ENCODE peak calls at places on chromosomes 2 and 18, in four cellular contexts. T, Q, B and W are unnamed samples.

GRCh38 chr2:74205586-74205985 is 7.2 kb downstream of the MTHFD2 start:
- DNase-seq in T (peak), Q (no peak), B (no peak), W (no peak)

GRCh38 chr2:161379740-161380139 is 36.4 kb upstream of the TBR1 start:
- DNase-seq in Q (no peak), T (no peak), B (no peak), W (no peak)

GRCh38 chr2:102478686-102479470 is 5.9 kb downstream of the SLC9A4 start:
- DNase-seq in B (no peak), T (peak), Q (no peak), W (peak)

GRCh38 chr2:230739961-230740360 is 27.3 kb downstream of the CAB39 start:
- DNase-seq in T (no peak), Q (no peak), B (no peak), W (no peak)

GRCh38 chr2:100125641-100126040 is 16.7 kb downstream of the AFF3 start:
- DNase-seq in B (no peak), Q (no peak), T (no peak), W (peak)

GRCh38 chr18:22609642-22610041 is 191.9 kb upstream of the CTAGE1 start:
- DNase-seq in T (no peak), B (no peak), Q (peak), W (peak)

GRCh38 chr2:212939777-212940531 is 211.5 kb downstream of the IKZF2 start:
- DNase-seq in B (no peak), T (no peak), Q (peak), W (peak)

GRCh38 chr18:78805840-78806239 is 173.8 kb upstream of the SALL3 start:
- DNase-seq in B (no peak), T (no peak), Q (no peak), W (no peak)

GRCh38 chr18:10739152-10739551 is 213.3 kb downstream of the NAPG start:
- DNase-seq in B (no peak), T (no peak), Q (no peak), W (no peak)

GRCh38 chr2:231123362-231123898 is 1.4 kb downstream of the HTR2B start:
- DNase-seq in T (no peak), B (peak), Q (peak), W (peak)

GRCh38 chr2:27638709-27639108 is 9.9 kb downstream of the GPN1 start:
- DNase-seq in Q (no peak), T (no peak), B (no peak), W (no peak)

GRCh38 chr18:9575558-9575957 is 38.8 kb downstream of the PPP4R1 start:
- DNase-seq in B (no peak), T (peak), Q (peak), W (peak)

GRCh38 chr2:241511091-241511741 is 2.8 kb upstream of the STK25 start:
- DNase-seq in Q (no peak), B (no peak), T (no peak), W (no peak)

GRCh38 chr2:22406625-22407024 is 978.4 kb upstream of the KLHL29 start:
- DNase-seq in B (no peak), T (no peak), Q (no peak), W (no peak)

GRCh38 chr2:207008105-207008990 is 69.0 kb downstream of the CPO start:
- DNase-seq in B (no peak), T (no peak), Q (no peak), W (peak)

GRCh38 chr2:236946871-236947270 is 138.8 kb upstream of the COPS8 start:
- DNase-seq in Q (no peak), T (no peak), B (no peak), W (no peak)

GRCh38 chr18:13568443-13569392 is 157.6 kb downstream of the FAM210A start:
- DNase-seq in B (peak), Q (peak), T (no peak), W (no peak)

GRCh38 chr2:127698553-127699355 is 2.5 kb upstream of the SFT2D3 start:
- DNase-seq in T (no peak), B (no peak), Q (no peak), W (no peak)

GRCh38 chr2:234911271-234911670 is 40.5 kb upstream of the SH3BP4 start:
- DNase-seq in B (no peak), T (no peak), Q (no peak), W (no peak)

GRCh38 chr2:88452980-88453582 is 588 bp upstream of the FOXI3 start:
- DNase-seq in T (no peak), B (no peak), Q (no peak), W (peak)

GRCh38 chr18:48408727-48409590 is at the start of gene ZBTB7C:
- DNase-seq in T (no peak), B (no peak), Q (no peak), W (peak)

GRCh38 chr2:125564471-125564870 is 1091.5 kb upstream of the GYPC start:
- DNase-seq in Q (no peak), T (no peak), B (no peak), W (peak)

GRCh38 chr2:197215988-197216979 is 94.3 kb downstream of the ANKRD44 start:
- DNase-seq in B (peak), Q (no peak), T (no peak), W (no peak)

GRCh38 chr2:151472966-151473365 is 63.3 kb downstream of the RIF1 start:
- DNase-seq in Q (no peak), T (no peak), B (no peak), W (no peak)

GRCh38 chr2:24943427-24943826 is 23.4 kb upstream of the ADCY3 start:
- DNase-seq in B (no peak), T (no peak), Q (no peak), W (no peak)

GRCh38 chr2:70388128-70388527 is 86.3 kb upstream of the FAM136A start:
- DNase-seq in T (no peak), B (no peak), Q (no peak), W (no peak)

GRCh38 chr2:239464166-239465016 is 63.6 kb upstream of the HDAC4 start:
- DNase-seq in T (no peak), Q (no peak), B (no peak), W (no peak)

GRCh38 chr2:234251326-234252271 is 201.1 kb downstream of the SPP2 start:
- DNase-seq in B (no peak), T (no peak), Q (peak), W (no peak)

GRCh38 chr2:217481577-217481976 is 521.2 kb downstream of the TNS1 start:
- DNase-seq in Q (no peak), T (no peak), B (no peak), W (no peak)

GRCh38 chr2:179793238-179793637 is 68.2 kb downstream of the ZNF385B start:
- DNase-seq in Q (no peak), B (no peak), T (peak), W (no peak)

GRCh38 chr2:116952254-116952653 is 862.2 kb upstream of the DDX18 start:
- DNase-seq in B (no peak), T (no peak), Q (no peak), W (peak)

GRCh38 chr2:157364257-157364974 is 38.8 kb upstream of the ERMN start:
- DNase-seq in B (peak), Q (no peak), T (no peak), W (no peak)

GRCh38 chr2:269356-270030 is 4.7 kb downstream of the ACP1 start:
- DNase-seq in Q (no peak), T (no peak), B (no peak), W (no peak)

GRCh38 chr2:36371070-36371962 is 15.7 kb downstream of the CRIM1 start:
- DNase-seq in Q (peak), B (no peak), T (no peak), W (no peak)

GRCh38 chr2:102294802-102295489 is 16.4 kb upstream of the IL1RL1 start:
- DNase-seq in T (no peak), Q (no peak), B (no peak), W (no peak)

GRCh38 chr2:70190086-70190412 is 770 bp downstream of the C2orf42 start:
- DNase-seq in Q (no peak), T (peak), B (no peak), W (peak)

GRCh38 chr2:219514196-219514761 is at the start of gene ASIC4:
- DNase-seq in Q (no peak), B (no peak), T (peak), W (peak)

GRCh38 chr2:88201811-88202169 is 31.6 kb downstream of the THNSL2 start:
- DNase-seq in T (no peak), Q (no peak), B (no peak), W (peak)

GRCh38 chr2:232292395-232293154 is 86.0 kb upstream of the ALPP start:
- DNase-seq in Q (peak), B (no peak), T (peak), W (peak)

GRCh38 chr2:190407662-190408537 is at the start of gene MFSD6:
- DNase-seq in Q (no peak), B (no peak), T (peak), W (peak)
- TF ChIP-seq EZH2 in Q (peak), B (no peak), T (no peak), W (no peak)

GRCh38 chr2:9178110-9178904 is 28.3 kb upstream of the ASAP2 start:
- DNase-seq in Q (no peak), B (peak), T (no peak), W (peak)

GRCh38 chr2:9184319-9184807 is 22.2 kb upstream of the ASAP2 start:
- DNase-seq in T (no peak), B (no peak), Q (no peak), W (no peak)

GRCh38 chr2:9174771-9175441 is 31.7 kb upstream of the ASAP2 start:
- DNase-seq in T (no peak), Q (no peak), B (no peak), W (peak)

GRCh38 chr2:9179572-9180201 is 26.9 kb upstream of the ASAP2 start:
- DNase-seq in Q (peak), B (no peak), T (no peak), W (no peak)

DNA sequence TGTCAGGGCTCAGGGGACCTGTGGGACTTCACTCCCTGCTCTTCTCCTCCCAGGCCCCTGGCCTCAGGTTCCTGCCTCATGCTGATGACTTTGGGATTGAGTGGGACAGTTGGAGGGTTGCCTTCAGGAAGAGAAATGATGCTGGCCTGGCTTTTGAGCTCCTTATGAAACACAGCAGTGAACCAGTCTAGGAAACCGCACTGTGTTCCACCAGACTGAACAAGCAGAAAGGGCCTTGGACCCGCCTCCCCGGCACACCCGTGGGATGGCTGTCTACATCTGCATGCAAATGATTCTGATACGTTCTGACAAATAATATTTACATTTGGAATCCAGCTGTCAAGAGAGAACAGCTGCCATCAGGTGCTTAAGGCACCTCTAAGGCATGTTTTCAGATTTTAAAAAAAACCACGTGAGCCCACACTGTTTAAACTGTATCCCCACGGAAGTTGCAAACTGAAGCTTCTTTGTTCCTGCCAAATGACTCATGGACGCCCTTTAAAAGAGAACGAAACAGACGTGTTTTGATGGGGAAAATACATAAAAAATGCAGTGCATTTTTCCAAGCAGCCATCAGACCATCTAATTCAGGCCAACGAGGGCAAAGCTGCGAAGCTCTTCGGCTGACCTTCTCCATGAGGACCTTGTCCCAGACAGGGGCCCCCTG is 27.6 kb upstream of the ASAP2 start:
- DNase-seq in Q (peak), B (peak), T (no peak), W (no peak)
- H3K4me2 ChIP-seq in Q (peak), B (peak), T (no peak), W (no peak)

GRCh38 chr2:140275427-140275826 is 1495.2 kb upstream of the NXPH2 start:
- DNase-seq in B (no peak), T (no peak), Q (no peak), W (no peak)

GRCh38 chr2:140273958-140274357 is 1493.8 kb upstream of the NXPH2 start:
- DNase-seq in B (no peak), Q (no peak), T (no peak), W (no peak)

GRCh38 chr2:140273396-140273795 is 1493.2 kb upstream of the NXPH2 start:
- DNase-seq in T (no peak), Q (no peak), B (no peak), W (no peak)

GRCh38 chr2:140274891-140275290 is 1494.7 kb upstream of the NXPH2 start:
- DNase-seq in B (no peak), Q (no peak), T (no peak), W (no peak)

DNA sequence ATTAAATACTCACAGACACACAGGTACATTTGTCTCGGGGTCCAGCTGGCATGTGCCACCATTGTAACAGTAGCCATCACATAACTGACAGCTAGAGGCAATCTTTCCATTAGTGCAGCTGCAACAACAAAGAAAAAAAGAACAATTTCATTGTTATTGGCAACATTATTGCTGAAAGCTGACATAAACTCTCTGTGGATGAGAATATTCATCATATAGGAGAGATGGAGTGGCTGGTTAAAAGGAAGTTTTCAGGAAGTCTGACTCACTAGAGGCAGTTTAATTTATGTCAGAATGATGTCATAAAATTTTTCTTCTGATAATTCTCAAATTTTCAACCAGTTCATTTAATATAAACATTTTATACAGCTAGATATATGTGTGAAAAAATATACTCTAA is 1490.0 kb upstream of the NXPH2 start:
- DNase-seq in T (no peak), Q (no peak), B (no peak), W (no peak)
- TF ChIP-seq JUNB in T (no peak), Q (no peak), B (no peak), W (no peak)

GRCh38 chr2:199850718-199851498 is at the start of gene FTCDNL1:
- DNase-seq in T (peak), Q (peak), B (peak), W (peak)
- TF ChIP-seq EZH2 in T (no peak), Q (no peak), B (no peak), W (no peak)